ENCODE peak calls at places on chromosomes 1 and 21, in seven cellular contexts. O is OCI-LY7, I is small intestine, B is IMR-90, S is spleen, T is ascending aorta, L is PC-3. J is an unnamed sample.

GRCh38 chr1:184843732-184844495 is 89.3 kb upstream of the EDEM3 start:
- DNase-seq in O (no peak), I (peak), B (no peak), S (peak), T (no peak), L (no peak), J (no peak)

GRCh38 chr21:27423073-27423472 is 456.2 kb upstream of the ADAMTS5 start:
- DNase-seq in O (no peak), I (no peak), B (peak), S (no peak), T (peak), L (peak), J (no peak)

GRCh38 chr1:225378880-225379279 is 49.0 kb downstream of the LBR start:
- DNase-seq in O (no peak), I (no peak), B (peak), S (no peak), T (no peak), L (peak), J (no peak)

GRCh38 chr1:31424568-31424967 is 11.6 kb downstream of the SERINC2 start:
- DNase-seq in O (no peak), I (no peak), B (no peak), S (peak), T (no peak), L (no peak), J (no peak)

GRCh38 chr1:235758931-235759330 is 107.8 kb downstream of the LYST start:
- DNase-seq in O (no peak), I (no peak), B (no peak), S (no peak), T (no peak), L (no peak), J (no peak)

GRCh38 chr1:77776007-77776725 is 3.3 kb upstream of the MIGA1 start:
- DNase-seq in O (no peak), I (no peak), B (peak), S (no peak), T (no peak), L (no peak), J (no peak)

GRCh38 chr1:192311281-192311680 is 5.5 kb upstream of the RGS21 start:
- DNase-seq in O (peak), I (no peak), B (peak), S (no peak), T (no peak), L (peak), J (no peak)

GRCh38 chr1:169288011-169288414 is 79.6 kb downstream of the NME7 start:
- DNase-seq in O (no peak), I (no peak), B (peak), S (no peak), T (no peak), L (peak), J (no peak)

GRCh38 chr1:19505694-19506457 is 20.5 kb upstream of the CAPZB start:
- DNase-seq in O (peak), I (no peak), B (no peak), S (no peak), T (no peak), L (no peak), J (no peak)

GRCh38 chr1:162832470-162832869 is 28.5 kb downstream of the CCDC190 start:
- DNase-seq in O (no peak), I (no peak), B (no peak), S (no peak), T (no peak), L (no peak), J (no peak)

GRCh38 chr1:38727629-38728175 is 131.9 kb downstream of the RRAGC start:
- DNase-seq in O (no peak), I (no peak), B (no peak), S (no peak), T (no peak), L (no peak), J (no peak)

GRCh38 chr1:154866995-154867795 is 2.9 kb downstream of the KCNN3 start:
- DNase-seq in O (peak), I (no peak), B (peak), S (no peak), T (no peak), L (peak), J (no peak)

GRCh38 chr1:212315907-212316306 is 30.7 kb downstream of the PPP2R5A start:
- DNase-seq in O (peak), I (peak), B (no peak), S (no peak), T (no peak), L (peak), J (no peak)

GRCh38 chr1:86155807-86156561 is 588 bp downstream of the COL24A1 start:
- DNase-seq in O (no peak), I (no peak), B (peak), S (peak), T (peak), L (no peak), J (no peak)

GRCh38 chr1:221871056-221871455 is 129.2 kb upstream of the DUSP10 start:
- DNase-seq in O (no peak), I (no peak), B (no peak), S (no peak), T (no peak), L (no peak), J (no peak)

GRCh38 chr1:200302192-200302892 is 107.5 kb downstream of the ZNF281 start:
- DNase-seq in O (peak), I (peak), B (peak), S (peak), T (no peak), L (peak), J (no peak)

GRCh38 chr1:188463919-188464318 is 1635.2 kb downstream of the PLA2G4A start:
- DNase-seq in O (no peak), I (no peak), B (peak), S (no peak), T (no peak), L (peak), J (no peak)

GRCh38 chr1:157739229-157739901 is 37.6 kb downstream of the FCRL2 start:
- DNase-seq in O (no peak), I (no peak), B (no peak), S (no peak), T (no peak), L (no peak), J (no peak)

GRCh38 chr1:114770989-114771388 is 9.5 kb downstream of the SIKE1 start:
- DNase-seq in O (no peak), I (no peak), B (no peak), S (no peak), T (no peak), L (no peak), J (no peak)

GRCh38 chr1:114771992-114772391 is 8.5 kb downstream of the SIKE1 start:
- DNase-seq in O (no peak), I (no peak), B (no peak), S (no peak), T (no peak), L (no peak), J (no peak)
- H3K27ac ChIP-seq in O (no peak), I (no peak), B (no peak), S (no peak), T (no peak), L (no peak), J (no peak)

GRCh38 chr1:24970399-24970753 is 40.3 kb upstream of the RUNX3 start:
- DNase-seq in O (no peak), I (no peak), B (peak), S (peak), T (no peak), L (peak), J (no peak)
- H3K27ac ChIP-seq in O (no peak), I (no peak), B (no peak), S (no peak), T (no peak), L (no peak), J (no peak)

DNA sequence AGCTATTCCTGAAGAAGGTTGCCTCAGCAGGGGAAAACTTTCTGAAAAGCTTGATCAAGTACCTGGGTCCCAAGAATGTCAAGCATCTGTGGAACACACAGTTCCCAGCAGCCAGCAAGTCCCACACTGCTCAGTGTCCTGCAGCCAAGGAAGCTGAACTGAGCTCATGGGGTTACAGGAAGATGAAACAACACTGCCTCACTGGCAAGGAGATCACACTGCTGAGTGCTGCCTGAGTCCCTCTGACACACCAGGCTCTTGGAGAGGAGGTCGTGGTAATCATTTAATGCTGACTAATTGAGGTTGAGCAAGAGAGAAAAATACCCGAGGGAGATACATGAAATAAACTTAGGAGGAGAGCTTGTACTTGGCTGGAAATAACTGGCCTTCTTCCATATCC is 75.2 kb downstream of the MPZL1 start:
- DNase-seq in O (peak), I (peak), B (peak), S (no peak), T (peak), L (peak), J (no peak)
- H3K27ac ChIP-seq in O (no peak), I (peak), B (peak), S (peak), T (peak), L (peak), J (peak)

GRCh38 chr1:220528049-220528678 is at the start of gene MARK1:
- DNase-seq in O (no peak), I (peak), B (no peak), S (peak), T (peak), L (peak), J (no peak)

GRCh38 chr1:220527279-220528048 is 472 bp upstream of the MARK1 start:
- DNase-seq in O (no peak), I (peak), B (no peak), S (no peak), T (peak), L (peak), J (no peak)

GRCh38 chr1:220526294-220526693 is 1.6 kb upstream of the MARK1 start:
- DNase-seq in O (no peak), I (no peak), B (no peak), S (no peak), T (no peak), L (no peak), J (no peak)

GRCh38 chr1:220529530-220529920 is 1.6 kb downstream of the MARK1 start:
- DNase-seq in O (no peak), I (no peak), B (no peak), S (no peak), T (no peak), L (no peak), J (no peak)

DNA sequence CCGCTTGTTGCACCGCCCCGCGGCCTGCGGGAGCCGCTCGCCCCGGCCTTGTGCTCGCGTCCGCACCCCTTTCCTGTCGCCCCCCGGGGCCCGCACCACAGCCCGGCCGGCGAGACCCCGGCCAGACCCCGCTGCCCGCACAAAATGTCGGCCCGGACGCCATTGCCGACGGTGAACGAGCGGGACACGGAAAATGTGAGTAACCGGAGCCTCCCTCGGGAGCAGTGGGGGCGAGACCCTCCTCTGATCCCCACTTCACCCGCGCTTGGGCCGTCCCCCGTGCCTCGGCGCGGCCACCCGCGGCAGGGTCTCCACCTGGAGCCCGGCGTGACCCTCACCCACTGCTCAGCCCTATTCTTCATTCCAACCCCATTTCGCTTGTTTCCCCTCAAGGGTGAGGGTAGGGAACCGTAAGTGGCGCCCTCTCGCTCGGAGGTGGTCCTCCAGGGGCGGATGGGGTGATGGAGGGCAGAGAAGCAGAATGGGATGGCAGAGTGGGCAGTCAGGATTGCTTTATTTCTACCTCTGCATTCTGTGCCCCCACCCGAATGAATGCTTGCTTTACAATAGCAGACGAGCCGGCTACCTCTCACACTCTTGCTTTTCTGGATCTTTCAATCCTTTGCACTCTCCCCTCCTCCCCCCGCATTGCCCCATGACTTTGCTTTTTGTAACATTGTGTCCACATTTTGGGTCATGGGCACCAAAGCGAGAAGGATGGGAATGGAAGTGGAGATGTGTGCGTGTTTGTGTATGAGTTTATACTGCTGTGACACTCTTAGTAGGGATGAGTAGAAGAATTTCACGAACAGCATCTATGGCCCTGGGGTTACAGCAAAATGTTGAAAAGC is 968 bp downstream of the MARK1 start:
- DNase-seq in O (no peak), I (no peak), B (no peak), S (no peak), T (no peak), L (no peak), J (no peak)
- H3K27ac ChIP-seq in O (no peak), I (peak), B (no peak), S (peak), T (peak), L (no peak), J (peak)